ENCODE peak calls at places on chromosomes 11 and 22, in eight cellular contexts. J, I, Z, H, G, V, T and X are unnamed samples. For H3K9me3, the result is how much of the 10 kb centered on the place peaks cover.

GRCh38 chr11:130203766-130204702 is 44.5 kb downstream of the ST14 start:
- DNase-seq in G (no peak), T (no peak), V (no peak), I (no peak), Z (no peak), H (no peak), J (no peak), X (no peak)

GRCh38 chr11:45000918-45001317 is 50.2 kb upstream of the TP53I11 start:
- DNase-seq in I (no peak), H (no peak), G (no peak), J (no peak), V (no peak), Z (no peak), T (no peak), X (no peak)

GRCh38 chr11:9662273-9662672 is 1.6 kb upstream of the SWAP70 start:
- DNase-seq in J (no peak), T (no peak), V (no peak), G (no peak), Z (no peak), H (no peak), I (no peak), X (no peak)

GRCh38 chr22:22552630-22553029 is 6.4 kb downstream of the PRAME start:
- DNase-seq in H (no peak), I (no peak), J (no peak), T (no peak), V (peak), Z (no peak), G (no peak), X (no peak)

GRCh38 chr11:291281-292210 is 2.6 kb downstream of the PGGHG start:
- DNase-seq in T (no peak), J (no peak), H (no peak), Z (no peak), V (no peak), G (no peak), I (peak), X (no peak)

GRCh38 chr11:58222730-58223129 is 6.0 kb downstream of the OR10Q1 start:
- DNase-seq in G (no peak), Z (no peak), H (no peak), J (no peak), T (no peak), I (no peak), V (no peak), X (no peak)

GRCh38 chr22:23243006-23243573 is 62.8 kb downstream of the BCR start:
- DNase-seq in V (peak), J (no peak), I (no peak), H (peak), T (no peak), Z (no peak), G (no peak), X (no peak)

GRCh38 chr11:75103380-75104026 is 6.8 kb upstream of the OR2AT4 start:
- DNase-seq in J (no peak), T (no peak), I (no peak), H (no peak), G (no peak), Z (no peak), V (peak), X (no peak)

GRCh38 chr11:47348859-47349258 is 3.6 kb downstream of the MYBPC3 start:
- DNase-seq in H (no peak), I (no peak), Z (no peak), G (no peak), J (no peak), T (no peak), V (peak), X (no peak)

GRCh38 chr11:126115820-126116319 is 53.2 kb upstream of the CDON start:
- DNase-seq in T (peak), V (peak), G (peak), J (peak), Z (no peak), H (peak), I (peak), X (peak)

GRCh38 chr11:15801616-15802015 is 554.7 kb downstream of the SOX6 start:
- DNase-seq in J (no peak), Z (no peak), H (no peak), G (no peak), I (no peak), V (no peak), T (no peak), X (no peak)

GRCh38 chr22:32080904-32081303 is 37.8 kb downstream of the SLC5A1 start:
- DNase-seq in G (no peak), H (peak), Z (no peak), J (peak), I (peak), V (peak), T (no peak), X (no peak)

GRCh38 chr22:48342732-48343131 is 1484.9 kb downstream of the BRD1 start:
- DNase-seq in H (no peak), T (no peak), V (no peak), I (no peak), G (no peak), Z (no peak), J (no peak), X (no peak)

GRCh38 chr11:111637885-111638284 is 35.6 kb downstream of the SIK2 start:
- DNase-seq in J (no peak), Z (no peak), T (no peak), V (no peak), G (no peak), H (no peak), I (no peak), X (no peak)

GRCh38 chr11:45895553-45896259 is 10.3 kb downstream of the MAPK8IP1 start:
- DNase-seq in T (no peak), H (no peak), Z (no peak), V (no peak), I (no peak), J (no peak), G (no peak), X (no peak)

GRCh38 chr11:44782478-44782877 is 55.7 kb downstream of the TSPAN18 start:
- DNase-seq in J (no peak), V (no peak), G (no peak), H (no peak), Z (no peak), I (no peak), T (no peak), X (no peak)

GRCh38 chr11:124732230-124732629 is 7.5 kb upstream of the NRGN start:
- DNase-seq in Z (no peak), J (no peak), T (no peak), V (no peak), H (no peak), I (no peak), G (no peak), X (no peak)

GRCh38 chr11:85472953-85473352 is 154.2 kb downstream of the DLG2 start:
- DNase-seq in Z (no peak), J (no peak), V (no peak), T (no peak), H (no peak), G (no peak), I (no peak), X (no peak)

GRCh38 chr11:46681814-46682213 is 18.6 kb downstream of the ARHGAP1 start:
- DNase-seq in V (no peak), I (no peak), T (no peak), G (no peak), J (no peak), Z (no peak), H (no peak), X (no peak)

GRCh38 chr11:121451982-121452608 is at the start of gene SORL1:
- DNase-seq in H (peak), Z (peak), I (peak), V (peak), G (peak), T (peak), J (peak), X (peak)

GRCh38 chr11:38952698-38953097 is 2354.7 kb upstream of the RAG2 start:
- DNase-seq in T (no peak), I (no peak), H (no peak), J (no peak), V (no peak), G (no peak), Z (no peak), X (no peak)

GRCh38 chr11:17273668-17274321 is 2.7 kb upstream of the NUCB2 start:
- DNase-seq in Z (no peak), I (no peak), T (no peak), G (no peak), J (no peak), H (no peak), V (no peak), X (no peak)

GRCh38 chr11:119741369-119742262 is 12.6 kb upstream of the NECTIN1 start:
- DNase-seq in Z (no peak), J (peak), V (peak), I (peak), G (no peak), H (peak), T (no peak), X (peak)

GRCh38 chr22:24953294-24954113 is 988 bp downstream of the KIAA1671 start:
- DNase-seq in Z (peak), V (no peak), I (peak), H (peak), J (peak), T (no peak), G (peak), X (peak)

GRCh38 chr11:88583232-88583631 is 245.7 kb upstream of the CTSC start:
- DNase-seq in V (no peak), H (no peak), G (no peak), T (no peak), Z (no peak), J (no peak), I (no peak), X (no peak)

GRCh38 chr22:39215430-39216142 is 29.2 kb downstream of the PDGFB start:
- DNase-seq in T (no peak), J (no peak), Z (no peak), I (no peak), G (peak), V (peak), H (no peak), X (no peak)

GRCh38 chr11:12461516-12461915 is 84.1 kb downstream of the PARVA start:
- DNase-seq in G (peak), Z (no peak), I (no peak), J (no peak), H (no peak), T (no peak), V (no peak), X (no peak)

GRCh38 chr11:128927683-128928336 is 14.9 kb downstream of the TP53AIP1 start:
- DNase-seq in J (no peak), T (no peak), I (no peak), H (no peak), Z (no peak), G (no peak), V (no peak), X (no peak)

GRCh38 chr22:17957683-17958082 is 66.7 kb downstream of the MICAL3 start:
- DNase-seq in H (no peak), T (no peak), G (no peak), V (no peak), J (no peak), I (no peak), Z (no peak), X (no peak)

DNA sequence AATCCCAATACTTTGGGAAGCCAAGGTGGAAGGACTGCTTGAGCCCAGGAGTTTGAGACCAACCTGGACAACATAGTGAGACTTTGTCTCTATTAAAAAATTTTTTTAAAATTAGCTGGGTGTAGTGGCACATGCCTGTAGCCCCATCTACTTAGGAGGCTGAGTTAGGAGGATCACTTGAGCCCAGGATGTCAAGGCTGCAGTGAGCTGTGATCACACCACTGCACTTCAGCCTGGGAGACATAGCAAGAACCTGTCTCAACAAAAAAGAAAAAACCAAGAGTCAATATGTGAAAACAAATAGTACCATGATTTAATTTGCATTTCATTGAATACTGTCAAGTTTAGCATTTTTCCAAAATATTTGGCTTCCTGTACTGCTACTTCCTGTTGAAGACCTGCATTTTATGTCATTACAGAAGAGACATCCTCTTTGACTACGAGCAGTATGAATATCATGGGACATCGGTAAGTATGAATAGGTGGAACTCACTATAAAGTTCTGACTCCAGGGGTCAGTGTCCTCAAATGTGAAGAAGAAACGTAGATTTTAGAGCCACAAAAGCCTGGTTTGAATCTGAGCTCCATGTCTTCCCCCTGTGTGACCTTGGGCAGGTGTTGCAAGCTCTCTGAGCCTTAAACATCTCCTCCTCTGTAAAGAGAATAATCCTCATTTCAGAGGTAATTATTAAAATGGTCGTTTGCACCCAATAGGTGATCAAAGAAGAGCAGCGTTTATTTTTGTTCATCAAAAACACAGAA is 16.0 kb downstream of the CDC45 start:
- DNase-seq in J (no peak), G (no peak), H (no peak), I (no peak), T (no peak), Z (no peak), V (no peak), X (no peak)
- H3K27ac ChIP-seq in J (no peak), G (no peak), H (no peak), I (no peak), T (no peak), Z (no peak), V (no peak), X (no peak)

GRCh38 chr11:78166832-78167469 is 21.5 kb downstream of the KCTD21 start:
- DNase-seq in G (peak), J (no peak), H (no peak), T (no peak), V (peak), I (no peak), Z (no peak), X (no peak)

GRCh38 chr11:78161937-78162336 is 22.5 kb upstream of the ALG8 start:
- DNase-seq in I (peak), G (peak), Z (peak), V (no peak), H (no peak), J (no peak), T (no peak), X (no peak)

GRCh38 chr11:78164471-78164870 is 24.0 kb downstream of the KCTD21 start:
- DNase-seq in G (no peak), H (no peak), T (no peak), I (no peak), J (no peak), V (no peak), Z (no peak), X (no peak)

GRCh38 chr11:78161346-78161745 is 21.9 kb upstream of the ALG8 start:
- DNase-seq in V (no peak), I (no peak), Z (no peak), T (no peak), J (no peak), G (no peak), H (no peak), X (no peak)

DNA sequence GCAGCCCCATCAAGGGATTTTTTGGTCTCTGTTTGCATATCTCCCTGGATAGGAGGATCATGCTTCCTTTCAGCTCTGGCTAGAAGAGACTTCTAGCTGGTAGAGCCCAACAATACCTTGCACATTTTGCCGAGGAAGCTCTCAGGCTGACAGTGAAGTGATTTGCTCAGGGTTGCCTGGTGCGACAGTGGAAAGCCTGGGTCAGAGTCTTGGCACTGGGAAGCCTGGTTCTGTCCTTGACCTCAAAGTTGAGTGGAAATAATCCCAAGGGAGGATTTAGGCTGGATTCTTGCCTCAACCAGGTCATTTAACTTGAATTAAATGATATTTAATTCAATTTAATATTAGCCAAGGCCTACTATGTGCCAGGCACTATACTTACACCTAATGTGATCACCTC is 24.4 kb upstream of the ALG8 start:
- DNase-seq in I (no peak), J (no peak), T (no peak), Z (peak), G (no peak), H (no peak), V (no peak), X (no peak)
- H3K9me3 ChIP-seq in I (under half), J (under half), T (under half), Z (under half), G (under half), H (under half), V (under half), X (under half)

GRCh38 chr11:73011126-73011817 is 130.8 kb downstream of the FCHSD2 start:
- DNase-seq in T (no peak), J (no peak), I (no peak), Z (no peak), V (no peak), H (no peak), G (no peak), X (no peak)
- TF ChIP-seq POLR2A in T (no peak), J (no peak), I (no peak), Z (no peak), V (no peak), H (no peak), G (no peak), X (no peak)

GRCh38 chr11:113331436-113331835 is 17.1 kb downstream of the TTC12 start:
- DNase-seq in H (no peak), V (no peak), Z (no peak), I (no peak), T (no peak), G (no peak), J (no peak), X (no peak)

GRCh38 chr11:113329725-113330124 is 15.3 kb downstream of the TTC12 start:
- DNase-seq in T (no peak), J (no peak), I (no peak), V (no peak), Z (no peak), H (no peak), G (no peak), X (no peak)

GRCh38 chr11:113332638-113333329 is 18.4 kb downstream of the TTC12 start:
- DNase-seq in J (no peak), H (no peak), T (no peak), Z (no peak), V (no peak), G (no peak), I (no peak), X (no peak)

GRCh38 chr11:113334183-113334582 is 19.8 kb downstream of the TTC12 start:
- DNase-seq in H (no peak), Z (no peak), I (no peak), V (no peak), G (no peak), T (no peak), J (no peak), X (no peak)

GRCh38 chr11:113331988-113332387 is 17.6 kb downstream of the TTC12 start:
- DNase-seq in T (no peak), J (no peak), V (no peak), H (no peak), I (no peak), G (no peak), Z (no peak), X (no peak)
- H3K27ac ChIP-seq in T (peak), J (no peak), V (no peak), H (no peak), I (no peak), G (no peak), Z (no peak), X (no peak)